ENCODE peak calls at places on chromosomes 1 and 21, in six cellular contexts. A is SK-N-SH, R is K562, Y is GM12878, Z is H1, J is HepG2. N is an unnamed sample.

GRCh38 chr21:17501107-17502006 is 11.5 kb upstream of the CXADR start:
- DNase-seq in Y (no peak), J (peak), R (no peak), A (no peak), Z (no peak), N (no peak)

GRCh38 chr1:43586136-43586726 is 55.5 kb downstream of the PTPRF start:
- DNase-seq in Z (no peak), J (no peak), Y (no peak), A (no peak), R (no peak), N (no peak)

GRCh38 chr1:160022330-160023310 is 9.2 kb downstream of the PIGM start:
- DNase-seq in J (no peak), R (no peak), Y (no peak), A (no peak), Z (no peak), N (no peak)

GRCh38 chr1:151565500-151566189 is 25.5 kb downstream of the TUFT1 start:
- DNase-seq in Z (no peak), R (no peak), J (peak), A (no peak), Y (no peak), N (no peak)

GRCh38 chr1:169548312-169548711 is 38.0 kb downstream of the F5 start:
- DNase-seq in J (no peak), Z (no peak), R (no peak), Y (no peak), A (no peak), N (no peak)

GRCh38 chr1:34113887-34114286 is 51.1 kb downstream of the CSMD2 start:
- DNase-seq in R (no peak), A (peak), J (peak), Z (peak), Y (no peak), N (no peak)

GRCh38 chr21:31484219-31484618 is 140.2 kb upstream of the TIAM1 start:
- DNase-seq in Z (no peak), J (no peak), Y (no peak), A (no peak), R (no peak), N (no peak)

GRCh38 chr1:65148548-65149390 is 766 bp downstream of the AK4 start:
- DNase-seq in Y (peak), R (peak), A (peak), Z (peak), J (no peak), N (peak)

GRCh38 chr1:94974224-94974623 is 47.3 kb upstream of the CNN3 start:
- DNase-seq in Y (no peak), Z (no peak), A (no peak), R (no peak), J (no peak), N (no peak)

GRCh38 chr1:200558866-200559459 is 61.6 kb downstream of the KIF14 start:
- DNase-seq in J (peak), Z (no peak), A (peak), Y (no peak), R (no peak), N (peak)

GRCh38 chr1:230208619-230209261 is 141.7 kb downstream of the GALNT2 start:
- DNase-seq in R (no peak), Y (no peak), J (no peak), A (no peak), Z (no peak), N (no peak)

GRCh38 chr1:212700892-212701819 is 1.5 kb upstream of the BATF3 start:
- DNase-seq in R (peak), A (peak), Z (peak), J (no peak), Y (no peak), N (no peak)

GRCh38 chr1:164780111-164780510 is 221.1 kb downstream of the PBX1 start:
- DNase-seq in J (no peak), Y (no peak), A (no peak), Z (no peak), R (no peak), N (no peak)
- TF ChIP-seq GABPA in J (no peak), Y (no peak), A (no peak), Z (no peak), R (no peak), N (no peak)

GRCh38 chr1:68331117-68331865 is 99.0 kb upstream of the WLS start:
- DNase-seq in Y (no peak), Z (no peak), R (no peak), J (no peak), A (no peak), N (no peak)
- H3K27ac ChIP-seq in Y (no peak), Z (no peak), R (no peak), J (no peak), A (peak), N (no peak)

GRCh38 chr1:6465461-6466005 is 440 bp downstream of the TNFRSF25 start:
- DNase-seq in A (no peak), R (no peak), Z (peak), Y (no peak), J (no peak), N (no peak)
- H3K4me3 ChIP-seq in A (no peak), R (no peak), Z (peak), Y (no peak), J (no peak), N (no peak)

GRCh38 chr1:2104621-2105427 is 54.6 kb downstream of the PRKCZ start:
- DNase-seq in Y (no peak), Z (no peak), J (peak), R (peak), A (peak), N (peak)
- TF ChIP-seq GABPA in Y (no peak), Z (no peak), J (no peak), R (no peak), A (no peak), N (no peak)

DNA sequence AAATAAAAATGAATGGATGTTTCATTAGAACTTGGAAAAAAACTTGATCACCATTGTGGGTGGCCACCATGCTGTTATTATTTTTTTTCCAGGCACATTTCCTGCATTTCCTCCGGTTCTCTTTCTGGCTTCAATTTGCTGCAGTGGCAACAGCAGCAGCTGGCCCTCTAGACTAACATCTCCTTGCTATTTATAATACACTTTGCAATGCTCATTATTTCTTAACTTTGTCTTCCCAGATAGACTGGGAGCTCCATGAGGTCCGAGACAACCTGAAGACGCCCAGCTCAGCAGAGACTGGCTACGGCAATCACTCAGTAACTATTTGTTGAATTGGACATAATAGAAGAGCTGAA is 53.4 kb upstream of the ATP5PO start:
- DNase-seq in R (no peak), Z (peak), Y (no peak), A (no peak), J (no peak), N (no peak)
- H3K27ac ChIP-seq in R (no peak), Z (no peak), Y (no peak), A (peak), J (no peak), N (no peak)

DNA sequence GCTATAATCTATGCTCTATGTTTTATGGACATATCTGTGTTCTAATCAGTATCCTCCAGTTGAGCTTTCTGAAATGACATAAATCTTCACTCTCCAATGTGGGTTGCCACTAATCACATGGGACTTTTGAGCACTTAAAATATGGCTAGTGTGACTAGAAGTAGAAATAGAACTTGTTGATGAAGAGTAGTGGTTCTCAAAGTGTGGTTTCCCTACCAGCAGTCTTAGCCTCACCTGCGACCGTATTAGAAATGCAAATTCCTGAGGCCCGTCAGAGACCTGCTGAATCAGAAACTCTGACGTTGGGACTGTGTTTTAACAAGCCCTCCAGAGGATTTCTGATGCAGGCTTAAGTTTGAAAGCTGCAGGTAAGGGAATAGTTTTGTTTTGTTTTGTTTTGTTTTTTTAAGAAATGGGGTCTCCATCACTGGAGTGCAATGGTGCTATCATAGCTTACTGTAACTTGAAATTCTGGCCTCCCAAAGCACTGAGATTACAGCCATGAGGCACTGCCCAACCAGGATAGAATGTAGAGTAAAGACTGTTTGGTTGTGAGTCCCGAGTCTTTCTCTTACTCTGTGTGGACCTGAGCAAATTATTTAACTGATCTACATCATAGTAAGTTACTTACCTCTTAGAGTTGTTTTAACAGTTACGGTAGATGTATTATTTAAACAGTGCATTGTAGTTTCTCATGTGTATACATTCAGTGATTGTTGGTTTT is 21.7 kb downstream of the GLRX2 start:
- DNase-seq in Y (peak), Z (no peak), J (no peak), A (no peak), R (no peak), N (no peak)
- H3K4me3 ChIP-seq in Y (no peak), Z (no peak), J (no peak), A (no peak), R (no peak), N (no peak)

DNA sequence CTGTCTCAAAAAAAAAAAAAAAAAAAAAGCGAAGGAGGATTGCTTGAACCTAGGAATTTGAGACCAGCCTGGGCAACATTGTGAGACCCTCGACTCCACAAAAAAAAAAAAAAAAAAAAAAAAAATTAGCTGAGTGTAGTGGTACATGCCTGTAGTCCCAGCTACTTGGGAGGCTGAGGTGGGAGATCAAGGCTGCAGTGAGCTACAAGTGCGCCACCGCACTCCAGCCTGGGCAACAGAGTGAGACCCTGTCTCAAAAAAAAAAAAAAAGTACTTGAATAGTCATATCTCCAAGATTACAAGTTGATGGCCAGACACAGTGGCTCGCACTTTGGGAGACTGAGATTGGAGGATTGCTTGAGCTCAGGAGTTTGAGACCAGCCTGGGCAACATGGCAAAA is 27.4 kb downstream of the ENO1 start:
- DNase-seq in A (no peak), R (no peak), Y (no peak), J (no peak), Z (no peak), N (no peak)
- TF ChIP-seq GABPA in A (no peak), R (no peak), Y (no peak), J (no peak), Z (no peak), N (no peak)

DNA sequence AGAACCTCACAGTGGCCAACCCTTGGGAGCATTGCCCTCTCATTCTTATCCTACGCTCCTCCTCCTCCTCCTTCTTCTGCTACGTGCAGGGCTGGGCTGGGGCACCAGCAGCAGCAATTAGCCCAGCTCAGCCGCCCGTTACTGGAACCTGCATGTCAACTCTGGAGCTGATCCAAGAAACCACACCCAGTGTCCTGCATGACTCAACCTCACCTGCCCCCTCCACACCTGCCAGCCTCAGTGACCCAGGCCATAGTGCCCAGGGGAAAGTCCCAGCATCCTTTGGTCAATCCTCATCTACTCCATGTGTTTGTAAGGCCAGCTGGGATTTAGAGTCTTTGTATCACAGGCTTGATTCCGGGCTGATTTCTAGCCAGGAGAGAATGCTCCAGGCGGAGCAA is 12.6 kb downstream of the ELF3 start:
- DNase-seq in Y (no peak), J (no peak), Z (no peak), A (no peak), R (no peak), N (no peak)
- H3K27ac ChIP-seq in Y (no peak), J (no peak), Z (no peak), A (no peak), R (no peak), N (no peak)

DNA sequence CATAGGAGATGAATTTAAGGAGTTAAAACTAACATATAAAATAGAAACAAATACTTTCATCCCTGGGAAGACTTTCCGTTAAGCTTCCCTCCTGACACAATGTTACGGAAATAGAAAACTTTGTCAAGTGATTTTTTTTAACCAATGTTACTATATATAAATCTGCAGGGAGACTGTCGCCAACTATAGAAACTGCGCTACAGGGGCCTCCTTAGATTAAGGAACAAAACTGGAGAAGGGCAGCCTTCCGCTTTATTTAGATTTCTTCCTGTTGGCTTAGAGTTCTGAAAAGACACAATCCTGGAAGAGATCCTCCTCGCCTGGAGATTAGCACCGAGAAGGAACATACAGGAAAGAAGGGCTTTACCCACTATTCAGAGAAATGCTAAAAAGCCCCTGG is 1.5 kb downstream of the MGST3 start:
- DNase-seq in J (no peak), Y (no peak), Z (no peak), R (no peak), A (no peak), N (no peak)
- H3K4me3 ChIP-seq in J (no peak), Y (peak), Z (peak), R (peak), A (peak), N (peak)

N was measured in HL-60.